ENCODE peak calls at places on chromosomes 13 and 19, in four cellular contexts. One of them, this sample, is unnamed.

GRCh38 chr19:55437410-55437809 is 5.7 kb downstream of the SHISA7 start:
- DNase-seq in HepG2: peak; percentile 46
- DNase-seq in K562: peak; percentile 78
- DNase-seq in H1: peak; percentile 87
- DNase-seq in this sample: peak; percentile 93

GRCh38 chr13:43444085-43444484 is 342.7 kb downstream of the ENOX1 start:
- DNase-seq in HepG2: no peak
- DNase-seq in K562: no peak
- DNase-seq in H1: no peak
- DNase-seq in this sample: no peak

GRCh38 chr13:84479656-84480055 is 597.4 kb upstream of the SLITRK1 start:
- DNase-seq in HepG2: no peak
- DNase-seq in H1: no peak
- DNase-seq in K562: no peak
- DNase-seq in this sample: no peak

GRCh38 chr13:35767256-35767981 is 290.9 kb upstream of the MAB21L1 start:
- DNase-seq in H1: no peak
- DNase-seq in K562: no peak
- DNase-seq in HepG2: no peak
- DNase-seq in this sample: no peak

GRCh38 chr13:26548251-26548765 is 9.2 kb upstream of the WASF3 start:
- DNase-seq in H1: peak; percentile 11
- DNase-seq in HepG2: no peak
- DNase-seq in K562: no peak
- DNase-seq in this sample: no peak

GRCh38 chr13:54357284-54357933 is 1328.8 kb downstream of the OLFM4 start:
- DNase-seq in H1: no peak
- DNase-seq in HepG2: no peak
- DNase-seq in K562: no peak
- DNase-seq in this sample: peak; percentile 34

GRCh38 chr19:45632468-45633196 is 6.6 kb downstream of the EML2 start:
- DNase-seq in H1: peak; percentile 99
- DNase-seq in HepG2: no peak
- DNase-seq in K562: peak; percentile 97
- DNase-seq in this sample: peak; percentile 93

GRCh38 chr13:43776680-43777079 is 10.1 kb downstream of the ENOX1 start:
- DNase-seq in K562: no peak
- DNase-seq in HepG2: no peak
- DNase-seq in H1: no peak
- DNase-seq in this sample: peak; percentile 31

GRCh38 chr13:42524487-42525034 is 49.4 kb upstream of the TNFSF11 start:
- DNase-seq in HepG2: no peak
- DNase-seq in H1: no peak
- DNase-seq in K562: no peak
- DNase-seq in this sample: no peak

GRCh38 chr19:35352448-35353304 is 5.0 kb downstream of the FFAR1 start:
- DNase-seq in H1: peak; percentile 77
- DNase-seq in HepG2: peak; percentile 72
- DNase-seq in K562: peak; percentile 85
- DNase-seq in this sample: peak; percentile 94

GRCh38 chr19:4362038-4362828 is 18.9 kb downstream of the MPND start:
- DNase-seq in H1: peak; percentile 58
- DNase-seq in HepG2: no peak
- DNase-seq in K562: no peak
- DNase-seq in this sample: no peak

GRCh38 chr19:49677232-49677881 is at the start of gene PRMT1:
- DNase-seq in H1: peak; percentile 77
- DNase-seq in HepG2: peak; percentile 35
- DNase-seq in K562: peak; percentile 77
- DNase-seq in this sample: peak; percentile 67

GRCh38 chr19:35378356-35378755 is 7.5 kb downstream of the GPR42 start:
- DNase-seq in K562: no peak
- DNase-seq in HepG2: no peak
- DNase-seq in H1: no peak
- DNase-seq in this sample: no peak

GRCh38 chr19:17001603-17002183 is 24.9 kb downstream of the CPAMD8 start:
- DNase-seq in K562: no peak
- DNase-seq in H1: peak; percentile 50
- DNase-seq in HepG2: no peak
- DNase-seq in this sample: peak; percentile 66

GRCh38 chr13:100139822-100140221 is 50.9 kb downstream of the PCCA start:
- DNase-seq in K562: no peak
- DNase-seq in H1: no peak
- DNase-seq in HepG2: peak; percentile 20
- DNase-seq in this sample: no peak

GRCh38 chr13:84230568-84230967 is 348.3 kb upstream of the SLITRK1 start:
- DNase-seq in K562: no peak
- DNase-seq in HepG2: no peak
- DNase-seq in H1: no peak
- DNase-seq in this sample: peak; percentile 52

GRCh38 chr19:2289714-2290435 is 7.9 kb upstream of the PEAK3 start:
- DNase-seq in K562: peak; percentile 58
- DNase-seq in H1: no peak
- DNase-seq in HepG2: no peak
- DNase-seq in this sample: peak; percentile 62

GRCh38 chr13:55816976-55817601 is 1323.6 kb upstream of the PRR20A start:
- DNase-seq in K562: no peak
- DNase-seq in HepG2: no peak
- DNase-seq in H1: no peak
- DNase-seq in this sample: no peak

GRCh38 chr19:35213678-35214632 is 14.6 kb downstream of the FAM187B start:
- DNase-seq in H1: no peak
- DNase-seq in HepG2: no peak
- DNase-seq in K562: no peak
- DNase-seq in this sample: no peak

GRCh38 chr19:45498411-45499195 is at the start of gene PPM1N:
- DNase-seq in HepG2: no peak
- DNase-seq in H1: peak; percentile 85
- DNase-seq in K562: no peak
- DNase-seq in this sample: peak; percentile 87

GRCh38 chr13:72544042-72544441 is 183.4 kb downstream of the MZT1 start:
- DNase-seq in K562: no peak
- DNase-seq in HepG2: no peak
- DNase-seq in H1: no peak
- DNase-seq in this sample: no peak

GRCh38 chr13:49436890-49437289 is 7.0 kb downstream of the CAB39L start:
- DNase-seq in K562: no peak
- DNase-seq in H1: no peak
- DNase-seq in HepG2: no peak
- DNase-seq in this sample: no peak

GRCh38 chr19:17688853-17689595 is 870 bp upstream of the UNC13A start:
- DNase-seq in K562: no peak
- DNase-seq in HepG2: no peak
- DNase-seq in H1: peak; percentile 64
- DNase-seq in this sample: peak; percentile 71

GRCh38 chr19:31629936-31630335 is 280.7 kb upstream of the TSHZ3 start:
- DNase-seq in K562: no peak
- DNase-seq in HepG2: no peak
- DNase-seq in H1: no peak
- DNase-seq in this sample: no peak

GRCh38 chr19:47848871-47849473 is 10.1 kb upstream of the TPRX2 start:
- DNase-seq in H1: peak; percentile 91
- DNase-seq in K562: peak; percentile 62
- DNase-seq in HepG2: peak; percentile 15
- DNase-seq in this sample: peak; percentile 93

GRCh38 chr19:55172741-55173140 is 6.3 kb upstream of the DNAAF3 start:
- DNase-seq in HepG2: no peak
- DNase-seq in H1: no peak
- DNase-seq in K562: no peak
- DNase-seq in this sample: no peak

GRCh38 chr19:55600336-55601028 is 394 bp downstream of the ZNF524 start:
- DNase-seq in H1: peak; percentile 89
- DNase-seq in K562: no peak
- DNase-seq in HepG2: no peak
- DNase-seq in this sample: peak; percentile 94

GRCh38 chr13:69997061-69997460 is 110.6 kb upstream of the ATXN8OS start:
- DNase-seq in H1: no peak
- DNase-seq in HepG2: no peak
- DNase-seq in K562: no peak
- DNase-seq in this sample: no peak

GRCh38 chr19:17347361-17347760 is 10.0 kb downstream of the GTPBP3 start:
- DNase-seq in K562: no peak
- DNase-seq in H1: no peak
- DNase-seq in HepG2: no peak
- DNase-seq in this sample: no peak

GRCh38 chr19:17259118-17259780 is 5.3 kb downstream of the USHBP1 start:
- DNase-seq in HepG2: no peak
- DNase-seq in K562: no peak
- DNase-seq in H1: no peak
- DNase-seq in this sample: no peak

GRCh38 chr19:17338440-17339078 is 1.2 kb downstream of the GTPBP3 start:
- DNase-seq in HepG2: no peak
- DNase-seq in K562: no peak
- DNase-seq in H1: no peak
- DNase-seq in this sample: no peak

GRCh38 chr19:48061401-48062344 is 17.8 kb upstream of the CABP5 start:
- DNase-seq in K562: no peak
- DNase-seq in H1: peak; percentile 74
- DNase-seq in HepG2: no peak
- DNase-seq in this sample: peak; percentile 85

GRCh38 chr19:58007285-58007684 is 4.7 kb upstream of the ZNF606 start:
- DNase-seq in H1: no peak
- DNase-seq in HepG2: peak; percentile 18
- DNase-seq in K562: no peak
- DNase-seq in this sample: peak; percentile 81

GRCh38 chr19:3986260-3987041 is 1.2 kb upstream of the EEF2 start:
- DNase-seq in K562: peak; percentile 67
- DNase-seq in H1: no peak
- DNase-seq in HepG2: peak; percentile 72
- DNase-seq in this sample: peak; percentile 91

GRCh38 chr13:111115841-111116500 is 861 bp downstream of the ARHGEF7 start:
- DNase-seq in HepG2: peak; percentile 12
- DNase-seq in H1: peak; percentile 56
- DNase-seq in K562: no peak
- DNase-seq in this sample: peak; percentile 52

GRCh38 chr19:19821366-19822147 is at the start of gene ZNF506:
- DNase-seq in K562: peak; percentile 13
- DNase-seq in HepG2: no peak
- DNase-seq in H1: peak; percentile 79
- DNase-seq in this sample: peak; percentile 99

GRCh38 chr19:39677931-39678889 is 22.5 kb downstream of the LGALS16 start:
- DNase-seq in K562: no peak
- DNase-seq in HepG2: peak; percentile 71
- DNase-seq in H1: no peak
- DNase-seq in this sample: no peak

GRCh38 chr13:112724788-112725345 is 35.0 kb downstream of the ATP11A start:
- DNase-seq in HepG2: no peak
- DNase-seq in K562: no peak
- DNase-seq in H1: no peak
- DNase-seq in this sample: no peak

GRCh38 chr13:112722433-112723250 is 32.8 kb downstream of the ATP11A start:
- DNase-seq in H1: no peak
- DNase-seq in HepG2: peak; percentile 78
- DNase-seq in K562: peak; percentile 66
- DNase-seq in this sample: peak; percentile 44

GRCh38 chr13:112721198-112722104 is 31.6 kb downstream of the ATP11A start:
- DNase-seq in K562: no peak
- DNase-seq in H1: no peak
- DNase-seq in HepG2: peak; percentile 86
- DNase-seq in this sample: no peak

GRCh38 chr13:112725346-112726017 is 35.6 kb downstream of the ATP11A start:
- DNase-seq in HepG2: no peak
- DNase-seq in K562: no peak
- DNase-seq in H1: no peak
- DNase-seq in this sample: no peak

DNA sequence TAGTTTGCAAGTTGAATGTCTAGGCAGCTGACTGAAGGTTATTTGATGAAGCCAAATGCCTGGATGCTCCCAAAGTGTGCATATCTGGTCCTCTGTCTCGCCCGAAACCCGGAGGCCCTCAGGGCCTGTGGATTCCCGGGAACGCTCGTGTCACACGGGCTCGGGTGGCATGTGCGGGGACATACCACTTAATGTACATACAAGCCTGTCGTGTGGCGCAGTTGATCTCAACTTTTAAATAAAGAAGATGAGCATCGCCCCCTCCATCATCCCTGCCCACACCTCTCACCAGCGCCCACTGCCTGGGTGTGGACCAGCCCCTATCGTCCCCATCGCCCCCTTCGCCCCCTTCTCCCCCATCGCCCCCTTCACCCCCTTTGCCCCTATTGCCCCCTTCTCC is 33.9 kb downstream of the ATP11A start:
- DNase-seq in HepG2: no peak
- DNase-seq in H1: no peak
- DNase-seq in K562: no peak
- DNase-seq in this sample: no peak
- H3K4me1 ChIP-seq in HepG2: peaks cover 94% of the 10 kb centered on the region
- H3K4me1 ChIP-seq in H1: peaks cover 29% of the 10 kb centered on the region
- H3K4me1 ChIP-seq in K562: peaks cover 25% of the 10 kb centered on the region
- H3K4me1 ChIP-seq in this sample: peaks cover 45% of the 10 kb centered on the region

DNA sequence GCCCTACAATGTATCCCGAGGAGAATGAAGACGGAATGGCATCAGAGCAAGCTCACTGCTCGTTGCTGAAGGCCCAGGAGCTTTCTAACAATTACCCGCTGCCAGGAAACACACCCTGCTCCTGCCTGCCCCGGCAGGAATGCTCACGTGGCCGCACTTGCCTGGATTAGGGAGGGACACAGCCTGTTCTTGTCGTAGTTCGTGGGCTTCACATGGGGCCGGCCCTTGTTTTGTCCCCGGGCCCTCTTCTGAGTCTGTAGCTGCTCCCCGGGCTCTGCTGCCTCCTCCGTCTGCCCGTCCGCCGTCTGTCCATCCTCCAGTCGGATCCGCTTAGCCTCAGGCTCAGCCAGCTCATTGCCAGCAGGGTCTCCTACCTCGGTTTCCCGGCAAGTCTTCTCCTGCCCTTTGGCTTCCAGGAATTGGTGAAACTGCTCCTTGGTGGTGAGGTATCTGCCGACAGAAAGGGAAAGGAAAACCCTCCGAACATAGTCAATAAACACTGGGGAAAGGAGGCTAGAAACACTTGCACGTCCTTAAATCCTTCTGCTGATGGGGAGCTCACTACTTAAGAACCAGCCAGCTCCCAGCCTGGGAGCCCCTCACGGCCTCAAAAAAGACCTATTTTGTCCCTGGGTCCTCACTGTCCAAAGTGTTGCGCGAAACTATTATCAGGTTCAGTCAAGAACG is 934 bp downstream of the DUS3L start:
- DNase-seq in K562: no peak
- DNase-seq in HepG2: no peak
- DNase-seq in H1: no peak
- DNase-seq in this sample: no peak
- TF ChIP-seq CREB1 in K562: no peak
- TF ChIP-seq CREB1 in HepG2: no peak
- TF ChIP-seq CREB1 in H1: no peak
- TF ChIP-seq CREB1 in this sample: no peak

GRCh38 chr13:106529415-106530208 is 5.8 kb downstream of the EFNB2 start:
- DNase-seq in H1: no peak
- DNase-seq in HepG2: no peak
- DNase-seq in K562: no peak
- DNase-seq in this sample: no peak
- H3K4me1 ChIP-seq in H1: peaks cover 34% of the 10 kb centered on the region
- H3K4me1 ChIP-seq in HepG2: peaks cover 8% of the 10 kb centered on the region
- H3K4me1 ChIP-seq in K562: no peaks in the 10 kb centered on the region
- H3K4me1 ChIP-seq in this sample: peaks cover 75% of the 10 kb centered on the region

GRCh38 chr13:97621025-97621424 is 187.1 kb downstream of the RAP2A start:
- DNase-seq in HepG2: no peak
- DNase-seq in H1: no peak
- DNase-seq in K562: no peak
- DNase-seq in this sample: no peak
- TF ChIP-seq CREB1 in HepG2: no peak
- TF ChIP-seq CREB1 in H1: no peak
- TF ChIP-seq CREB1 in K562: no peak
- TF ChIP-seq CREB1 in this sample: no peak

GRCh38 chr19:8446055-8446709 is 1.4 kb downstream of the HNRNPM start:
- DNase-seq in HepG2: no peak
- DNase-seq in K562: no peak
- DNase-seq in H1: no peak
- DNase-seq in this sample: no peak
- H3K4me1 ChIP-seq in HepG2: peaks cover 81% of the 10 kb centered on the region
- H3K4me1 ChIP-seq in K562: peaks cover 23% of the 10 kb centered on the region
- H3K4me1 ChIP-seq in H1: peaks cover 31% of the 10 kb centered on the region
- H3K4me1 ChIP-seq in this sample: peaks cover 47% of the 10 kb centered on the region